ENCODE peak calls at places on chromosomes 3 and 15, in five cellular contexts. X is CD4-positive, CD25-positive, alpha-beta regulatory T cell; M is CD4-positive, alpha-beta memory T cell; C is CD8-positive, alpha-beta T cell; H is heart left ventricle. J is an unnamed sample. For H3K4me1 and H3K36me3, the result is how much of the 10 kb centered on the place peaks cover.

GRCh38 chr3:119237299-119237698 is 3.4 kb downstream of the B4GALT4 start:
- DNase-seq in X (no peak), M (no peak), C (no peak), H (no peak), J (no peak)

GRCh38 chr15:67915374-67916050 is 75.7 kb upstream of the RNU6-1 start:
- DNase-seq in X (no peak), M (no peak), C (no peak), H (peak), J (peak)

GRCh38 chr15:50135123-50135541 is 16.1 kb upstream of the ATP8B4 start:
- DNase-seq in X (peak), M (no peak), C (no peak), H (no peak), J (no peak)

GRCh38 chr3:124791639-124792111 is 61.4 kb downstream of the UMPS start:
- DNase-seq in X (no peak), M (no peak), C (no peak), H (peak), J (peak)

GRCh38 chr3:16906679-16907078 is 21.9 kb downstream of the PLCL2 start:
- DNase-seq in X (no peak), M (peak), C (no peak), H (no peak), J (no peak)

GRCh38 chr15:50907866-50908208 is 646 bp upstream of the AP4E1 start:
- DNase-seq in X (peak), M (peak), C (peak), H (peak), J (peak)

GRCh38 chr3:58659051-58659675 is 7.4 kb downstream of the FAM3D start:
- DNase-seq in X (no peak), M (no peak), C (no peak), H (no peak), J (no peak)

GRCh38 chr15:25783607-25784131 is 79.5 kb downstream of the ATP10A start:
- DNase-seq in X (peak), M (no peak), C (peak), H (no peak), J (no peak)

GRCh38 chr15:85414495-85414894 is 34.1 kb downstream of the AKAP13 start:
- DNase-seq in X (peak), M (no peak), C (no peak), H (no peak), J (no peak)

GRCh38 chr3:52394751-52395502 is 50.0 kb downstream of the SEMA3G start:
- DNase-seq in X (no peak), M (no peak), C (no peak), H (no peak), J (no peak)

GRCh38 chr15:84810073-84810840 is 6.9 kb upstream of the ALPK3 start:
- DNase-seq in X (no peak), M (no peak), C (no peak), H (peak), J (peak)

GRCh38 chr3:60755094-60755493 is 496.2 kb downstream of the FHIT start:
- DNase-seq in X (no peak), M (no peak), C (no peak), H (no peak), J (no peak)

GRCh38 chr3:5092018-5092417 is 30.1 kb upstream of the ARL8B start:
- DNase-seq in X (no peak), M (no peak), C (no peak), H (no peak), J (no peak)

GRCh38 chr3:144033863-144034262 is 62.2 kb downstream of the DIPK2A start:
- DNase-seq in X (no peak), M (no peak), C (no peak), H (no peak), J (no peak)

GRCh38 chr3:17213102-17213501 is 328.3 kb downstream of the PLCL2 start:
- DNase-seq in X (no peak), M (no peak), C (no peak), H (no peak), J (no peak)

GRCh38 chr3:12294885-12295580 is 6.2 kb downstream of the PPARG start:
- DNase-seq in X (no peak), M (no peak), C (no peak), H (no peak), J (no peak)

GRCh38 chr3:186732169-186732766 is 15.1 kb downstream of the KNG1 start:
- DNase-seq in X (no peak), M (no peak), C (no peak), H (no peak), J (no peak)

GRCh38 chr3:86990734-86991481 is at the start of gene VGLL3:
- DNase-seq in X (peak), M (no peak), C (no peak), H (peak), J (peak)

GRCh38 chr3:71509024-71509423 is 74.5 kb downstream of the FOXP1 start:
- DNase-seq in X (no peak), M (no peak), C (no peak), H (no peak), J (no peak)

GRCh38 chr3:197256836-197257444 is 41.5 kb downstream of the DLG1 start:
- DNase-seq in X (peak), M (no peak), C (no peak), H (no peak), J (no peak)

GRCh38 chr3:197256104-197256503 is 42.3 kb downstream of the DLG1 start:
- DNase-seq in X (no peak), M (no peak), C (no peak), H (no peak), J (no peak)

GRCh38 chr3:197258168-197258755 is 40.1 kb downstream of the DLG1 start:
- DNase-seq in X (no peak), M (no peak), C (no peak), H (no peak), J (no peak)

GRCh38 chr3:197259096-197259495 is 39.3 kb downstream of the DLG1 start:
- DNase-seq in X (no peak), M (no peak), C (no peak), H (no peak), J (no peak)

GRCh38 chr3:197257711-197258110 is 40.7 kb downstream of the DLG1 start:
- DNase-seq in X (no peak), M (no peak), C (no peak), H (no peak), J (no peak)
- H3K4me1 ChIP-seq in X (under half), M (under half), C (under half), H (under half), J (under half)

DNA sequence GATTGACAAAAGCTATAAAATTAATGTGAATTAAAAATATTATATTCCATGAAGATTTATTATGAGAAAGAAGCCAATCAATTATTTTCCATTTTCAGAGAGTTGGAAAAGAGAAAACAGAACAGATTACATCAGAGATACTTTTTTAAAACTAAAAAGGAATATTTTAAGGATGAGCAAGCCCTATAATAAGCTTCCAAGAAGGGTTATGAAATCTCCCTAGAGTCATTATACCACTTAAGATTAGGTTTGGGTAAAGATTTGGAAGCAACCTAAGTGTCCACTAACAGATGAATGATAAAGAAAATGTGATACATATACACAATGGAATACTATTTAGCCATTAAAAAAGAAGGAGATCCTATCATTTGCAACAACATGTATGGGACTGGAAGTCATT is 51.6 kb upstream of the FSIP1 start:
- DNase-seq in X (no peak), M (no peak), C (no peak), H (no peak), J (no peak)
- H3K27ac ChIP-seq in X (no peak), M (no peak), C (no peak), H (no peak), J (no peak)

GRCh38 chr15:30958219-30958618 is 33.2 kb downstream of the MTMR10 start:
- DNase-seq in X (no peak), M (no peak), C (no peak), H (no peak), J (no peak)

GRCh38 chr15:30962659-30963058 is 28.8 kb downstream of the MTMR10 start:
- DNase-seq in X (peak), M (no peak), C (no peak), H (no peak), J (no peak)

GRCh38 chr15:30962079-30962478 is 29.3 kb downstream of the MTMR10 start:
- DNase-seq in X (no peak), M (no peak), C (no peak), H (no peak), J (no peak)

GRCh38 chr15:30963681-30964080 is 27.7 kb downstream of the MTMR10 start:
- DNase-seq in X (no peak), M (no peak), C (no peak), H (no peak), J (no peak)
- H3K36me3 ChIP-seq in X (half or more), M (under half), C (under half), H (half or more), J (under half)

DNA sequence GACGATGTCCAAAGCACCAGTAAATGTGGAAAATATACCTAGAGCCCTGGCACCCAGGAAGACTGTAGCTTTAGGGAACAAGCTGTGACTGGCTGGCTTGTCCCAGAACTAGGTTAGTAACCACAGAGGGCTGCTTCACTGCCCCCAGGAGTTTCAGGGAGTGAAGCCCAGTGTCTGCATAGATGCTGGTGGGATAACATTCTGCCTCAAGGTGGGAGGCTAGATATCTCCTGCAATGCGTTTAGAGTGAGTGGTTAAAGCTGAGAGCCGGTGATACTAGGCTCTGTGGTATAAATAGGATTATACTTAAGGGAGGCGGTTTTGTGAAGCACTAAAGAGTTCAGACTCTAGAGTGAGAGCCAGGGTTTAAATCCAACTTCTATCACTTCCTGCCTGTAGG is 11.7 kb upstream of the CP start:
- DNase-seq in X (no peak), M (no peak), C (no peak), H (no peak), J (no peak)
- H3K4me1 ChIP-seq in X (under half), M (under half), C (under half), H (under half), J (under half)

GRCh38 chr15:70029297-70029701 is 68.4 kb downstream of the TLE3 start:
- DNase-seq in X (no peak), M (no peak), C (no peak), H (no peak), J (no peak)
- H3K27ac ChIP-seq in X (no peak), M (no peak), C (no peak), H (no peak), J (no peak)

DNA sequence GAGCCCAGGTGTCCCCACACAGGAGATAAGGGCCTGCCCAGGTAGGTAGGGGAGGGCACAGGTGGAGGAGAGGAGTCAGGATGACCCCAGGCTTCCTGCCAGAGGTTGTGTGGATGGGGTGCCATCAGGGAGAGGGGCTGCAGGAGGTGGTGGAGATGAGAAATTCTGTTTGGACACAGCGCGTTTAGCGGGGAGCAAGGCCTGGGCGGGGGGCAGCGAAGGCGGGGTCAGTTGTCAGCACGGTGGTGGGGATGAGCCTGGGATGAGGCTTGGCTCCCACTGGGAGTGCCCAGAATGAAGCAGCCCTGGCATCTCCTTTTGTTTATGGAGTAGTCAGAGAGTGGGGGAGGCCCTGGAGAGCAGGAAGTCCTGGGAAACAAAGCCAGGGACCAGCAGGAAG is 14.6 kb downstream of the RNF123 start:
- DNase-seq in X (no peak), M (peak), C (no peak), H (no peak), J (no peak)
- H3K36me3 ChIP-seq in X (under half), M (under half), C (under half), H (half or more), J (under half)

DNA sequence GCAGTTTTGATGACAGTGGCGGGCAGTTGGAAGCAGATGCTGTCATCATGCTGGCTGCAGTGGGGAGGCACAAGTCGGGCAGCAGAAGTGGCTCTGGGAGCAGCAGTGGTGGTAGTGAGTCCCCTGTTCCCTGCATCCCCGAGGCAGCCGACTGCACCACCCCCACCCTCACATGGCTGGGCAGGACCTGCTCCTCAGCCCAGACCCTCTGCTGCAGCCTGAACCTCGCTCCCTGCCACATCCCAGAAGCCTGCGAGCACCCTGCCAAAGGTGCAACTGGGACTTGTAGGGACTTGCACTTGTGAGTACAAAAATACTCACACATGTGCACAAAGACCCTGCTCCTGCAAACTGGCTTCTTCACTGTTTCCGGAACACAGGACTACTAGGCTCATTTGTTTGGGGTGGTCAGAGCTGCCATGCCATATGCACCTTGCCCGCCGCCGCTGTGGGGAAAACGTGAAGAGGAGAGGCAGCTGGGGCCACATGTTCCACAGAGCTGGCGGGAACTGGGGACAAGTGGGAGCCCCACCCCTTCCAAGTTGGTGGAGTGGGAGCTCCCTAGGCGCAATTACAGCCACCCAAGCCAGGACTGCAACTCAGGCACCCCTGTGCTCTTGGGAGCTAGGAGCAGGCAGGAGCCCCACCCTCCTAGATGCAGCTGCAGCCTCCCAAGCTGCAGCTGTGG is 2.2 kb downstream of the JMJD7 start:
- DNase-seq in X (no peak), M (no peak), C (no peak), H (no peak), J (peak)
- H3K4me1 ChIP-seq in X (half or more), M (under half), C (under half), H (under half), J (under half)

J was measured in uterus.